ENCODE peak calls at places on chromosome 9, in nine cellular contexts. H, B, R, M, Y, Q, C, D and L are unnamed samples.

GRCh38 chr9:20658677-20659473 is 25.2 kb upstream of the FOCAD start:
- DNase-seq in H (no peak), B (peak; percentile 23), R (no peak), M (no peak), Y (no peak), Q (no peak), C (no peak), D (peak; percentile 69), L (no peak)

GRCh38 chr9:136192289-136193126 is 12.4 kb downstream of the LHX3 start:
- DNase-seq in H (no peak), B (no peak), R (no peak), M (no peak), Y (no peak), Q (no peak), C (no peak), D (no peak), L (no peak)

GRCh38 chr9:34638138-34638445 is 505 bp upstream of the SIGMAR1 start:
- DNase-seq in H (no peak), B (no peak), R (no peak), M (no peak), Y (no peak), Q (no peak), C (no peak), D (no peak), L (no peak)

GRCh38 chr9:137351781-137352501 is 49.9 kb upstream of the NRARP start:
- DNase-seq in H (no peak), B (no peak), R (no peak), M (no peak), Y (no peak), Q (no peak), C (no peak), D (peak; percentile 30), L (no peak)

GRCh38 chr9:3517377-3518048 is 8.3 kb downstream of the RFX3 start:
- DNase-seq in H (no peak), B (no peak), R (peak; percentile 33), M (no peak), Y (no peak), Q (no peak), C (no peak), D (no peak), L (no peak)

GRCh38 chr9:134459164-134459563 is 132.9 kb downstream of the RXRA start:
- DNase-seq in H (no peak), B (no peak), R (no peak), M (no peak), Y (no peak), Q (no peak), C (no peak), D (no peak), L (no peak)

GRCh38 chr9:37870799-37871176 is 33.1 kb downstream of the SLC25A51 start:
- DNase-seq in H (no peak), B (no peak), R (no peak), M (no peak), Y (no peak), Q (no peak), C (no peak), D (no peak), L (no peak)

GRCh38 chr9:119487118-119487827 is 118.0 kb upstream of the BRINP1 start:
- DNase-seq in H (no peak), B (no peak), R (no peak), M (no peak), Y (no peak), Q (no peak), C (no peak), D (peak; percentile 68), L (no peak)

GRCh38 chr9:37963936-37964739 is 60.2 kb upstream of the SLC25A51 start:
- DNase-seq in H (no peak), B (no peak), R (peak; percentile 98), M (no peak), Y (no peak), Q (no peak), C (no peak), D (no peak), L (no peak)

GRCh38 chr9:132776268-132776667 is 101.8 kb downstream of the AK8 start:
- DNase-seq in H (no peak), B (no peak), R (no peak), M (no peak), Y (no peak), Q (no peak), C (no peak), D (peak; percentile 30), L (peak; percentile 64)

GRCh38 chr9:107239474-107239873 is 43.6 kb upstream of the RAD23B start:
- DNase-seq in H (no peak), B (no peak), R (peak; percentile 46), M (no peak), Y (no peak), Q (no peak), C (no peak), D (no peak), L (no peak)

GRCh38 chr9:4537581-4537980 is 47.3 kb downstream of the SLC1A1 start:
- DNase-seq in H (no peak), B (no peak), R (no peak), M (no peak), Y (no peak), Q (no peak), C (no peak), D (no peak), L (no peak)

GRCh38 chr9:81771606-81772005 is 82.3 kb upstream of the TLE1 start:
- DNase-seq in H (no peak), B (no peak), R (peak; percentile 87), M (no peak), Y (no peak), Q (no peak), C (no peak), D (no peak), L (no peak)

GRCh38 chr9:127508901-127509260 is 57.6 kb downstream of the LRSAM1 start:
- DNase-seq in H (no peak), B (no peak), R (no peak), M (no peak), Y (no peak), Q (no peak), C (no peak), D (no peak), L (no peak)

GRCh38 chr9:133782157-133783130 is 44.3 kb upstream of the SARDH start:
- DNase-seq in H (peak; percentile 57), B (peak; percentile 88), R (peak; percentile 57), M (peak; percentile 44), Y (peak; percentile 73), Q (no peak), C (peak; percentile 87), D (peak; percentile 93), L (no peak)

GRCh38 chr9:131870156-131870555 is 130.3 kb upstream of the RAPGEF1 start:
- DNase-seq in H (no peak), B (no peak), R (no peak), M (no peak), Y (no peak), Q (no peak), C (no peak), D (no peak), L (no peak)

GRCh38 chr9:33165263-33166151 is 1.6 kb downstream of the B4GALT1 start:
- DNase-seq in H (no peak), B (peak; percentile 45), R (peak; percentile 89), M (no peak), Y (no peak), Q (no peak), C (no peak), D (peak; percentile 56), L (no peak)